ENCODE peak calls at places on chromosomes 5 and 9, in nine cellular contexts. One of them, this sample, is unnamed.

GRCh38 chr5:43711496-43711895 is 108.5 kb downstream of the NNT start:
- DNase-seq in cardiac muscle cell: peak; percentile 68
- DNase-seq in GM23248: peak; percentile 11
- DNase-seq in brain microvascular endothelial cell: peak; percentile 73
- DNase-seq in testis: no peak
- DNase-seq in A549: peak; percentile 31
- DNase-seq in adrenal gland: no peak
- DNase-seq in SJSA1: peak; percentile 65
- DNase-seq in tibial artery: no peak
- DNase-seq in this sample: no peak

GRCh38 chr9:83379045-83379444 is 159.2 kb downstream of the FRMD3 start:
- DNase-seq in adrenal gland: no peak
- DNase-seq in GM23248: no peak
- DNase-seq in brain microvascular endothelial cell: no peak
- DNase-seq in testis: no peak
- DNase-seq in SJSA1: no peak
- DNase-seq in cardiac muscle cell: no peak
- DNase-seq in A549: no peak
- DNase-seq in tibial artery: no peak
- DNase-seq in this sample: no peak

GRCh38 chr5:37940931-37941623 is 101.2 kb upstream of the GDNF start:
- DNase-seq in GM23248: peak; percentile 38
- DNase-seq in adrenal gland: no peak
- DNase-seq in SJSA1: no peak
- DNase-seq in cardiac muscle cell: no peak
- DNase-seq in brain microvascular endothelial cell: no peak
- DNase-seq in tibial artery: no peak
- DNase-seq in A549: no peak
- DNase-seq in testis: no peak
- DNase-seq in this sample: no peak

GRCh38 chr5:62457071-62457470 is 44.5 kb downstream of the IPO11 start:
- DNase-seq in SJSA1: no peak
- DNase-seq in brain microvascular endothelial cell: peak; percentile 24
- DNase-seq in adrenal gland: no peak
- DNase-seq in A549: no peak
- DNase-seq in tibial artery: no peak
- DNase-seq in GM23248: peak; percentile 72
- DNase-seq in cardiac muscle cell: no peak
- DNase-seq in testis: no peak
- DNase-seq in this sample: no peak

GRCh38 chr9:73719660-73720059 is 568.0 kb downstream of the ANXA1 start:
- DNase-seq in SJSA1: no peak
- DNase-seq in A549: no peak
- DNase-seq in brain microvascular endothelial cell: no peak
- DNase-seq in GM23248: no peak
- DNase-seq in testis: no peak
- DNase-seq in tibial artery: no peak
- DNase-seq in adrenal gland: no peak
- DNase-seq in cardiac muscle cell: no peak
- DNase-seq in this sample: no peak

GRCh38 chr5:167916706-167917105 is 374.7 kb upstream of the WWC1 start:
- DNase-seq in A549: no peak
- DNase-seq in brain microvascular endothelial cell: no peak
- DNase-seq in tibial artery: peak; percentile 62
- DNase-seq in cardiac muscle cell: peak; percentile 55
- DNase-seq in GM23248: peak; percentile 68
- DNase-seq in adrenal gland: no peak
- DNase-seq in testis: peak; percentile 36
- DNase-seq in SJSA1: peak; percentile 66
- DNase-seq in this sample: no peak

GRCh38 chr5:96881511-96882115 is 5.3 kb downstream of the ERAP2 start:
- DNase-seq in testis: no peak
- DNase-seq in tibial artery: no peak
- DNase-seq in adrenal gland: no peak
- DNase-seq in GM23248: peak; percentile 66
- DNase-seq in SJSA1: no peak
- DNase-seq in A549: no peak
- DNase-seq in brain microvascular endothelial cell: peak; percentile 92
- DNase-seq in cardiac muscle cell: peak; percentile 80
- DNase-seq in this sample: peak; percentile 45

GRCh38 chr5:170348069-170348702 is 41.0 kb downstream of the KCNMB1 start:
- DNase-seq in testis: no peak
- DNase-seq in A549: no peak
- DNase-seq in adrenal gland: no peak
- DNase-seq in cardiac muscle cell: peak; percentile 22
- DNase-seq in tibial artery: no peak
- DNase-seq in SJSA1: no peak
- DNase-seq in GM23248: peak; percentile 15
- DNase-seq in brain microvascular endothelial cell: no peak
- DNase-seq in this sample: no peak

GRCh38 chr5:5883562-5883961 is 461.1 kb downstream of the ICE1 start:
- DNase-seq in GM23248: no peak
- DNase-seq in testis: no peak
- DNase-seq in adrenal gland: no peak
- DNase-seq in brain microvascular endothelial cell: no peak
- DNase-seq in cardiac muscle cell: no peak
- DNase-seq in SJSA1: peak; percentile 67
- DNase-seq in tibial artery: no peak
- DNase-seq in A549: no peak
- DNase-seq in this sample: no peak

GRCh38 chr5:5883116-5883515 is 460.6 kb downstream of the ICE1 start:
- DNase-seq in testis: no peak
- DNase-seq in cardiac muscle cell: no peak
- DNase-seq in brain microvascular endothelial cell: no peak
- DNase-seq in SJSA1: no peak
- DNase-seq in GM23248: no peak
- DNase-seq in tibial artery: no peak
- DNase-seq in adrenal gland: no peak
- DNase-seq in A549: no peak
- DNase-seq in this sample: no peak

GRCh38 chr5:5881294-5881693 is 458.8 kb downstream of the ICE1 start:
- DNase-seq in brain microvascular endothelial cell: no peak
- DNase-seq in A549: no peak
- DNase-seq in tibial artery: no peak
- DNase-seq in SJSA1: no peak
- DNase-seq in testis: no peak
- DNase-seq in GM23248: no peak
- DNase-seq in adrenal gland: no peak
- DNase-seq in cardiac muscle cell: no peak
- DNase-seq in this sample: no peak

GRCh38 chr5:5884593-5884992 is 462.1 kb downstream of the ICE1 start:
- DNase-seq in brain microvascular endothelial cell: no peak
- DNase-seq in SJSA1: no peak
- DNase-seq in GM23248: no peak
- DNase-seq in testis: no peak
- DNase-seq in cardiac muscle cell: no peak
- DNase-seq in A549: no peak
- DNase-seq in adrenal gland: no peak
- DNase-seq in tibial artery: no peak
- DNase-seq in this sample: no peak

GRCh38 chr5:5882706-5883105 is 460.2 kb downstream of the ICE1 start:
- DNase-seq in A549: no peak
- DNase-seq in cardiac muscle cell: no peak
- DNase-seq in testis: no peak
- DNase-seq in tibial artery: no peak
- DNase-seq in GM23248: no peak
- DNase-seq in SJSA1: no peak
- DNase-seq in adrenal gland: no peak
- DNase-seq in brain microvascular endothelial cell: no peak
- DNase-seq in this sample: no peak
- H3K4me3 ChIP-seq in A549: no peak overlapping the region
- H3K4me3 ChIP-seq in cardiac muscle cell: no peak overlapping the region
- H3K4me3 ChIP-seq in testis: no peak overlapping the region
- H3K4me3 ChIP-seq in tibial artery: no peak overlapping the region
- H3K4me3 ChIP-seq in GM23248: no peak overlapping the region
- H3K4me3 ChIP-seq in SJSA1: no peak overlapping the region
- H3K4me3 ChIP-seq in adrenal gland: no peak overlapping the region
- H3K4me3 ChIP-seq in brain microvascular endothelial cell: no peak overlapping the region
- H3K4me3 ChIP-seq in this sample: no peak overlapping the region

GRCh38 chr5:57174850-57175525 is 1.1 kb downstream of the GPBP1 start:
- DNase-seq in tibial artery: no peak
- DNase-seq in GM23248: peak; percentile 32
- DNase-seq in brain microvascular endothelial cell: no peak
- DNase-seq in A549: no peak
- DNase-seq in SJSA1: no peak
- DNase-seq in adrenal gland: no peak
- DNase-seq in testis: no peak
- DNase-seq in cardiac muscle cell: no peak
- DNase-seq in this sample: peak; percentile 45

GRCh38 chr5:57172466-57172961 is 1.3 kb upstream of the GPBP1 start:
- DNase-seq in brain microvascular endothelial cell: no peak
- DNase-seq in cardiac muscle cell: peak; percentile 45
- DNase-seq in testis: peak; percentile 31
- DNase-seq in adrenal gland: no peak
- DNase-seq in tibial artery: no peak
- DNase-seq in SJSA1: no peak
- DNase-seq in A549: peak; percentile 33
- DNase-seq in GM23248: peak; percentile 54
- DNase-seq in this sample: no peak

GRCh38 chr5:57174128-57174849 is 430 bp downstream of the GPBP1 start:
- DNase-seq in testis: peak; percentile 43
- DNase-seq in GM23248: peak; percentile 70
- DNase-seq in adrenal gland: peak; percentile 68
- DNase-seq in cardiac muscle cell: peak; percentile 36
- DNase-seq in tibial artery: peak; percentile 26
- DNase-seq in A549: peak; percentile 36
- DNase-seq in SJSA1: no peak
- DNase-seq in brain microvascular endothelial cell: no peak
- DNase-seq in this sample: peak; percentile 51

GRCh38 chr5:57173026-57173317 is 887 bp upstream of the GPBP1 start:
- DNase-seq in tibial artery: peak; percentile 60
- DNase-seq in brain microvascular endothelial cell: no peak
- DNase-seq in testis: peak; percentile 74
- DNase-seq in SJSA1: no peak
- DNase-seq in adrenal gland: peak; percentile 84
- DNase-seq in cardiac muscle cell: no peak
- DNase-seq in A549: no peak
- DNase-seq in GM23248: no peak
- DNase-seq in this sample: no peak

DNA sequence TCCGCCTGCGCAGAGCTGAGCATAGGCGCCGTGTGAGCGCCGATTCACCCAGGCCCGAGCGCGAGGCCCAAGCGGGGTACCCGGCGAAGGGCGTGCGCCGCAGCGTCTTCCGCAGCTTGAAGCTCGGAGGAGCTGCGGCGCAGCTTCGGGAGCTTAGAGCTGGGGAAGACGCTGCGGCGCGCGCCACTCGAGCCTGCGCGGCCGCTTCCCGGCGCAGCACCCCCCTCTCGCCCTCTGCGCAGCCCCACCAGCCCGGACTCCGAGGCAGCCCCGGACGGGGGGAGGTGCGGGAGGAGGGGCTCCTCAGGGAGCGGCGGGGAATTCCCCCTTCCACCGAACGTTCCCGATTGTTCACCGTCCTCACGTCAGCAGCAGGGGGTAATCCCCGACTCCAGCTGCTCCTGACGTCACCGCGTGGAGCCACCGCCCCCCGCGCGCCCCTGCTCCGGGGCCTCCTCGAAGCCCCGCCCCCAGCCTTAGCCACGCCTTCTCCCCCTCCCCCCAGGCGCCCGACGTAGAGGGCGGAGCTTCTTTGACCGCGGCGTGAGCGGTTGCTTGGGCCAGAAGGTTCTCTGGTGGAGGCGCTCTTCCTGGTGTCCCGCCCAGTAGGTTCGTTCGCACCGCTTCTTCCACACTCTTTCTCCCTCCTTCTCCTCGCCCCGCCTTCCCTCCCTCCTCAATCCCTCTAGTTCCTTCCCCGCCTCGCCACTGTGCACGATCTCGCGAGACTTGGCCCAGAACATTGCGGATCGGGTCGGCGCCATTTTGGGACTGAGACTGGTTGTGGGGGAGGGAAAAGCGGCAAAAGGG is at the start of gene GPBP1:
- DNase-seq in A549: peak; percentile 99
- DNase-seq in SJSA1: peak; percentile 99
- DNase-seq in GM23248: peak; percentile 100
- DNase-seq in adrenal gland: peak; percentile 99
- DNase-seq in cardiac muscle cell: peak; percentile 100
- DNase-seq in testis: peak; percentile 98
- DNase-seq in tibial artery: peak; percentile 100
- DNase-seq in brain microvascular endothelial cell: peak; percentile 99
- DNase-seq in this sample: peak; percentile 99
- H3K4me3 ChIP-seq in A549: peak within 1 kb of the TSS; percentile 57
- H3K4me3 ChIP-seq in SJSA1: peak within 1 kb of the TSS; percentile 78
- H3K4me3 ChIP-seq in GM23248: peak within 1 kb of the TSS; percentile 92
- H3K4me3 ChIP-seq in adrenal gland: peak within 1 kb of the TSS; percentile 72
- H3K4me3 ChIP-seq in cardiac muscle cell: peak within 1 kb of the TSS; percentile 58
- H3K4me3 ChIP-seq in testis: peak within 1 kb of the TSS; percentile 77
- H3K4me3 ChIP-seq in tibial artery: peak within 1 kb of the TSS; percentile 89
- H3K4me3 ChIP-seq in brain microvascular endothelial cell: peak within 1 kb of the TSS; percentile 97
- H3K4me3 ChIP-seq in this sample: peak within 1 kb of the TSS; percentile 98

DNA sequence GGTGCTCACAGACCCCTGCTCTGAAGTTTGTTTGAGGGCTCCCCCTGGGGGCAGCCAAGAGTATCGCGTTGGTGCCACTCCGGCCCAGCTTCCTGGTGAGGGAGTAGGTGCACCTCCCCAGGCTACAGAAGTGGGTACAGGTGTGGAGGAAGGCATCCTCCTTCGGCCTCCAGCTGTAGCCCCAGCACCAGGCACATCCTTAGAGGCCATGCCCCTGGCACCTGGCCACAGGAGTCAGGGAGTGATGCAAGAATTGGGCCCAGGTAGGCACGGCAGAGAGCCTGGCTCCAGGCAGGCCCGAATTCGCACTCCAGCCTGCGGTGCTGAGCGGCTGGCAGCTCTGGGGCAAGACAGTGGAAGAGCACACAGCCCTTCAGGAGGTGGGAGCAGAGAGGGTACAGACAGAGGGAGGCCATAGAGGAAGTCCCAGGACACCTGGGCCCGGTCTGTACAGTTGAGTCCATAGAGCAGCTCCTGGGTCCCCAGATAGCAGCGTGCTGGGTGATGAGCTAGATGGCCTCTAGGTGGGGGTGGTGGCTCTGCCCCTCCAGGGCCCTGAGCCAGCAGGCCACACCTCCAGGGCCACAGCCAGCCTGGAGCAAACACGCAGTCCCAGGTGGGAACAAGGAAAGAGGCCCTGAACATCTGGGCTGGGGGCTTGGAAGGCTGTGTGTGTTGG is 2.4 kb downstream of the SAPCD2 start:
- DNase-seq in testis: peak; percentile 82
- DNase-seq in adrenal gland: peak; percentile 90
- DNase-seq in tibial artery: peak; percentile 64
- DNase-seq in GM23248: peak; percentile 82
- DNase-seq in SJSA1: peak; percentile 70
- DNase-seq in brain microvascular endothelial cell: peak; percentile 45
- DNase-seq in A549: peak; percentile 88
- DNase-seq in cardiac muscle cell: peak; percentile 83
- DNase-seq in this sample: peak; percentile 90
- H3K4me3 ChIP-seq in testis: no peak overlapping the region
- H3K4me3 ChIP-seq in adrenal gland: no peak overlapping the region
- H3K4me3 ChIP-seq in tibial artery: no peak overlapping the region
- H3K4me3 ChIP-seq in GM23248: no peak overlapping the region
- H3K4me3 ChIP-seq in SJSA1: no peak overlapping the region
- H3K4me3 ChIP-seq in brain microvascular endothelial cell: no peak overlapping the region
- H3K4me3 ChIP-seq in A549: no peak overlapping the region
- H3K4me3 ChIP-seq in cardiac muscle cell: no peak overlapping the region
- H3K4me3 ChIP-seq in this sample: no peak overlapping the region

DNA sequence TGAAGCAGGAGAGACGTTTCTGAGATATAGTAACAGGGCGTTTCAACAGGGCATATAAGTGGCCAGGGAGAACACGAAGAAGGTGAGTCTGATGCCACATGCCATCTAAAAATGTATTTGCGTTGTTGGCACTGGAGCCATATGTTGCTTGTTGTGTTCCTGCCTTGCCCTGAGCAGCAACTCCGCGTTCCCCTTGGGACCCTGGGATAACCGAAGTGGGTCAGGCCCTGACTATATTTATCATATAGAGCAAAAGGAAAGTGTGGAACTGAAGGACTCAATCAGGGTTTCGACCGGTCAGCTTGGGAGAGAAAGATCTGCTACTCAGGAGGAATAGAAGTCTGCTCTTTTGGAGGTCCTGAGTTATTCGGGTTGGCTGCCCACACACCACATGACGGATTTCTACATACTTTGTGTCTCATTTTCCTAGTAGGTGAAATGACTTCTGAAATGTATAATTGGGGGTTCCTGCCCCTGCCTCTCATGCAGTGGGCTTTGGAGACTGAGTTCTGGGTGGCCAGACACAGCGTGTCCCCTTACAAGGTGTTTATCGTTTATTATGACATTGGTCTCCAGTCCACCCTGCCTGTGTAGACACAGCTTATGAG is 3.0 kb downstream of the STC2 start:
- DNase-seq in tibial artery: no peak
- DNase-seq in GM23248: no peak
- DNase-seq in testis: no peak
- DNase-seq in cardiac muscle cell: no peak
- DNase-seq in adrenal gland: no peak
- DNase-seq in A549: no peak
- DNase-seq in brain microvascular endothelial cell: no peak
- DNase-seq in SJSA1: no peak
- DNase-seq in this sample: no peak
- H3K4me3 ChIP-seq in tibial artery: no peak overlapping the region
- H3K4me3 ChIP-seq in GM23248: peak overlapping the region; percentile 88
- H3K4me3 ChIP-seq in testis: no peak overlapping the region
- H3K4me3 ChIP-seq in cardiac muscle cell: no peak overlapping the region
- H3K4me3 ChIP-seq in adrenal gland: no peak overlapping the region
- H3K4me3 ChIP-seq in A549: peak overlapping the region; percentile 87
- H3K4me3 ChIP-seq in brain microvascular endothelial cell: peak overlapping the region; percentile 83
- H3K4me3 ChIP-seq in SJSA1: no peak overlapping the region
- H3K4me3 ChIP-seq in this sample: no peak overlapping the region